ENCODE peak calls at places on chromosome 1, in eight cellular contexts. One of them, this sample, is unnamed.

GRCh38 chr1:185488673-185489311 is 171.7 kb upstream of the IVNS1ABP start:
- DNase-seq in fibroblast of the conjunctiva: no peak
- DNase-seq in HTR-8/SVneo: no peak
- DNase-seq in nephron progenitor cell: no peak
- DNase-seq in cardiac fibroblast: no peak
- DNase-seq in GM23248: no peak
- DNase-seq in HFF-Myc: no peak
- DNase-seq in NCI-H1105 treated with DMSO at 0.1 percent for 48 hours: no peak
- DNase-seq in this sample: no peak

GRCh38 chr1:203082571-203083462 is 3.0 kb downstream of the MYOG start:
- DNase-seq in nephron progenitor cell: no peak
- DNase-seq in NCI-H1105 treated with DMSO at 0.1 percent for 48 hours: no peak
- DNase-seq in cardiac fibroblast: no peak
- DNase-seq in HFF-Myc: no peak
- DNase-seq in HTR-8/SVneo: no peak
- DNase-seq in fibroblast of the conjunctiva: no peak
- DNase-seq in GM23248: no peak
- DNase-seq in this sample: no peak

GRCh38 chr1:207030522-207031009 is 2.0 kb downstream of the C1orf116 start:
- DNase-seq in fibroblast of the conjunctiva: no peak
- DNase-seq in GM23248: no peak
- DNase-seq in HTR-8/SVneo: no peak
- DNase-seq in cardiac fibroblast: no peak
- DNase-seq in HFF-Myc: no peak
- DNase-seq in NCI-H1105 treated with DMSO at 0.1 percent for 48 hours: no peak
- DNase-seq in nephron progenitor cell: no peak
- DNase-seq in this sample: no peak

GRCh38 chr1:73452522-73452921 is 745.5 kb downstream of the LRRIQ3 start:
- DNase-seq in nephron progenitor cell: no peak
- DNase-seq in NCI-H1105 treated with DMSO at 0.1 percent for 48 hours: no peak
- DNase-seq in GM23248: no peak
- DNase-seq in HTR-8/SVneo: no peak
- DNase-seq in cardiac fibroblast: no peak
- DNase-seq in fibroblast of the conjunctiva: no peak
- DNase-seq in HFF-Myc: no peak
- DNase-seq in this sample: no peak

GRCh38 chr1:81978945-81979344 is 178.2 kb downstream of the ADGRL2 start:
- DNase-seq in nephron progenitor cell: no peak
- DNase-seq in fibroblast of the conjunctiva: no peak
- DNase-seq in HTR-8/SVneo: no peak
- DNase-seq in GM23248: no peak
- DNase-seq in HFF-Myc: no peak
- DNase-seq in cardiac fibroblast: peak; percentile 19
- DNase-seq in NCI-H1105 treated with DMSO at 0.1 percent for 48 hours: no peak
- DNase-seq in this sample: no peak

GRCh38 chr1:44719318-44719717 is 11.7 kb downstream of the RNU5D-1 start:
- DNase-seq in NCI-H1105 treated with DMSO at 0.1 percent for 48 hours: no peak
- DNase-seq in GM23248: peak; percentile 7
- DNase-seq in cardiac fibroblast: no peak
- DNase-seq in nephron progenitor cell: no peak
- DNase-seq in HFF-Myc: no peak
- DNase-seq in fibroblast of the conjunctiva: no peak
- DNase-seq in HTR-8/SVneo: no peak
- DNase-seq in this sample: no peak

GRCh38 chr1:43441166-43441893 is 12.4 kb downstream of the HYI start:
- DNase-seq in cardiac fibroblast: no peak
- DNase-seq in GM23248: no peak
- DNase-seq in nephron progenitor cell: no peak
- DNase-seq in HTR-8/SVneo: no peak
- DNase-seq in HFF-Myc: no peak
- DNase-seq in fibroblast of the conjunctiva: no peak
- DNase-seq in NCI-H1105 treated with DMSO at 0.1 percent for 48 hours: no peak
- DNase-seq in this sample: no peak

GRCh38 chr1:22629886-22630285 is 6.5 kb upstream of the C1QA start:
- DNase-seq in fibroblast of the conjunctiva: no peak
- DNase-seq in HFF-Myc: no peak
- DNase-seq in GM23248: no peak
- DNase-seq in HTR-8/SVneo: no peak
- DNase-seq in cardiac fibroblast: no peak
- DNase-seq in NCI-H1105 treated with DMSO at 0.1 percent for 48 hours: no peak
- DNase-seq in nephron progenitor cell: no peak
- DNase-seq in this sample: no peak

This sample was measured in CD4-positive, CD25-positive, alpha-beta regulatory T cell.